ENCODE peak calls at places on chromosomes 3 and 15, in four cellular contexts. Q, P, U and L are unnamed samples.

GRCh38 chr15:41465822-41466421 is 27.8 kb upstream of the ITPKA start:
- DNase-seq in Q (peak), P (peak), U (peak), L (peak)

GRCh38 chr3:58585005-58585786 is 8.0 kb upstream of the FAM107A start:
- DNase-seq in Q (peak), P (peak), U (peak), L (no peak)

GRCh38 chr3:120420855-120421570 is 29.8 kb downstream of the FSTL1 start:
- DNase-seq in Q (no peak), P (no peak), U (no peak), L (no peak)

GRCh38 chr15:86872782-86873181 is 793.1 kb downstream of the AGBL1 start:
- DNase-seq in Q (no peak), P (no peak), U (no peak), L (no peak)

GRCh38 chr3:129112308-129113052 is 9.1 kb downstream of the RAB43 start:
- DNase-seq in Q (no peak), P (no peak), U (peak), L (peak)

GRCh38 chr3:3110299-3110630 is at the start of gene IL5RA:
- DNase-seq in Q (no peak), P (no peak), U (peak), L (no peak)

GRCh38 chr3:134079111-134079531 is 49.4 kb upstream of the SLCO2A1 start:
- DNase-seq in Q (peak), P (no peak), U (no peak), L (no peak)

GRCh38 chr15:75455982-75456531 is 4.6 kb upstream of the SIN3A start:
- DNase-seq in Q (peak), P (peak), U (peak), L (peak)

GRCh38 chr3:112302061-112302830 is 8.2 kb upstream of the SLC9C1 start:
- DNase-seq in Q (no peak), P (no peak), U (no peak), L (no peak)

GRCh38 chr3:43693594-43693993 is 2.9 kb downstream of the ABHD5 start:
- DNase-seq in Q (no peak), P (no peak), U (no peak), L (no peak)

GRCh38 chr3:4615734-4616133 is 122.6 kb downstream of the ITPR1 start:
- DNase-seq in Q (no peak), P (no peak), U (no peak), L (no peak)

GRCh38 chr3:129611812-129612349 is 5.4 kb upstream of the PLXND1 start:
- DNase-seq in Q (no peak), P (peak), U (no peak), L (no peak)

GRCh38 chr3:83216919-83217594 is 1455.6 kb upstream of the GBE1 start:
- DNase-seq in Q (no peak), P (no peak), U (no peak), L (no peak)

GRCh38 chr3:27722957-27723802 is 1.1 kb upstream of the EOMES start:
- DNase-seq in Q (no peak), P (peak), U (no peak), L (no peak)

GRCh38 chr3:80097674-80098073 is 329.9 kb upstream of the ROBO1 start:
- DNase-seq in Q (peak), P (peak), U (no peak), L (no peak)

GRCh38 chr15:70906842-70907241 is 14.2 kb downstream of the LRRC49 start:
- DNase-seq in Q (no peak), P (no peak), U (no peak), L (no peak)

GRCh38 chr3:19934098-19934566 is at the start of gene EFHB:
- DNase-seq in Q (peak), P (peak), U (peak), L (no peak)

GRCh38 chr3:18443670-18444596 is 18.8 kb upstream of the SATB1 start:
- DNase-seq in Q (peak), P (peak), U (no peak), L (peak)